ENCODE peak calls at places on chromosomes 13 and 19, in six cellular contexts. One of them, this sample, is unnamed.

GRCh38 chr13:39618546-39618945 is 15.6 kb upstream of the LHFPL6 start:
- DNase-seq in globus pallidus: no peak
- DNase-seq in effector memory CD8-positive, alpha-beta T cell: no peak
- DNase-seq in amniotic stem cell: no peak
- DNase-seq in IMR-90: no peak
- DNase-seq in endothelial cell: no peak
- DNase-seq in this sample: no peak

GRCh38 chr13:80083516-80084085 is 257.3 kb downstream of the SPRY2 start:
- DNase-seq in effector memory CD8-positive, alpha-beta T cell: no peak
- DNase-seq in IMR-90: peak
- DNase-seq in amniotic stem cell: peak
- DNase-seq in globus pallidus: peak
- DNase-seq in endothelial cell: no peak
- DNase-seq in this sample: no peak

GRCh38 chr13:111210945-111211469 is 95.9 kb downstream of the ARHGEF7 start:
- DNase-seq in endothelial cell: no peak
- DNase-seq in effector memory CD8-positive, alpha-beta T cell: no peak
- DNase-seq in globus pallidus: no peak
- DNase-seq in amniotic stem cell: no peak
- DNase-seq in IMR-90: no peak
- DNase-seq in this sample: no peak

GRCh38 chr13:47875206-47875605 is 125.9 kb downstream of the SUCLA2 start:
- DNase-seq in globus pallidus: no peak
- DNase-seq in IMR-90: no peak
- DNase-seq in effector memory CD8-positive, alpha-beta T cell: no peak
- DNase-seq in endothelial cell: no peak
- DNase-seq in amniotic stem cell: no peak
- DNase-seq in this sample: no peak

GRCh38 chr13:110629735-110630134 is 14.4 kb downstream of the NAXD start:
- DNase-seq in amniotic stem cell: no peak
- DNase-seq in endothelial cell: no peak
- DNase-seq in IMR-90: no peak
- DNase-seq in globus pallidus: no peak
- DNase-seq in effector memory CD8-positive, alpha-beta T cell: peak
- DNase-seq in this sample: no peak

GRCh38 chr13:99864627-99864990 is 107.0 kb downstream of the ZIC5 start:
- DNase-seq in globus pallidus: no peak
- DNase-seq in IMR-90: no peak
- DNase-seq in amniotic stem cell: no peak
- DNase-seq in effector memory CD8-positive, alpha-beta T cell: no peak
- DNase-seq in endothelial cell: no peak
- DNase-seq in this sample: no peak

GRCh38 chr13:109273326-109273751 is 513.0 kb downstream of the IRS2 start:
- DNase-seq in amniotic stem cell: no peak
- DNase-seq in effector memory CD8-positive, alpha-beta T cell: no peak
- DNase-seq in endothelial cell: no peak
- DNase-seq in IMR-90: peak
- DNase-seq in globus pallidus: no peak
- DNase-seq in this sample: no peak

GRCh38 chr19:29714953-29715694 is at the start of gene C19orf12:
- DNase-seq in globus pallidus: peak
- DNase-seq in amniotic stem cell: no peak
- DNase-seq in IMR-90: peak
- DNase-seq in effector memory CD8-positive, alpha-beta T cell: no peak
- DNase-seq in endothelial cell: peak
- DNase-seq in this sample: no peak

GRCh38 chr19:45376045-45376724 is 5.8 kb upstream of the ERCC2 start:
- DNase-seq in globus pallidus: no peak
- DNase-seq in IMR-90: peak
- DNase-seq in endothelial cell: no peak
- DNase-seq in effector memory CD8-positive, alpha-beta T cell: no peak
- DNase-seq in amniotic stem cell: peak
- DNase-seq in this sample: peak

GRCh38 chr13:112053744-112054615 is 13.0 kb upstream of the SOX1 start:
- DNase-seq in globus pallidus: no peak
- DNase-seq in effector memory CD8-positive, alpha-beta T cell: no peak
- DNase-seq in amniotic stem cell: no peak
- DNase-seq in endothelial cell: no peak
- DNase-seq in IMR-90: no peak
- DNase-seq in this sample: no peak

GRCh38 chr19:46791944-46792343 is 3.5 kb upstream of the SLC1A5 start:
- DNase-seq in endothelial cell: no peak
- DNase-seq in IMR-90: no peak
- DNase-seq in amniotic stem cell: no peak
- DNase-seq in globus pallidus: no peak
- DNase-seq in effector memory CD8-positive, alpha-beta T cell: no peak
- DNase-seq in this sample: no peak

GRCh38 chr13:103036268-103036667 is 29.9 kb downstream of the SLC10A2 start:
- DNase-seq in IMR-90: no peak
- DNase-seq in amniotic stem cell: no peak
- DNase-seq in effector memory CD8-positive, alpha-beta T cell: no peak
- DNase-seq in globus pallidus: no peak
- DNase-seq in endothelial cell: no peak
- DNase-seq in this sample: no peak

GRCh38 chr19:23410155-23410554 is 14.9 kb upstream of the ZNF91 start:
- DNase-seq in globus pallidus: no peak
- DNase-seq in IMR-90: no peak
- DNase-seq in effector memory CD8-positive, alpha-beta T cell: no peak
- DNase-seq in endothelial cell: no peak
- DNase-seq in amniotic stem cell: no peak
- DNase-seq in this sample: no peak

GRCh38 chr13:44197791-44198770 is 175.5 kb upstream of the SERP2 start:
- DNase-seq in amniotic stem cell: no peak
- DNase-seq in IMR-90: peak
- DNase-seq in effector memory CD8-positive, alpha-beta T cell: no peak
- DNase-seq in globus pallidus: no peak
- DNase-seq in endothelial cell: no peak
- DNase-seq in this sample: no peak

GRCh38 chr13:43948059-43948458 is 68.4 kb downstream of the LACC1 start:
- DNase-seq in amniotic stem cell: no peak
- DNase-seq in globus pallidus: no peak
- DNase-seq in endothelial cell: no peak
- DNase-seq in effector memory CD8-positive, alpha-beta T cell: no peak
- DNase-seq in IMR-90: no peak
- DNase-seq in this sample: no peak

GRCh38 chr19:52453324-52454094 is at the start of gene ZNF578:
- DNase-seq in endothelial cell: no peak
- DNase-seq in amniotic stem cell: peak
- DNase-seq in globus pallidus: peak
- DNase-seq in IMR-90: peak
- DNase-seq in effector memory CD8-positive, alpha-beta T cell: peak
- DNase-seq in this sample: peak

GRCh38 chr19:49862411-49863253 is 4.7 kb downstream of the PNKP start:
- DNase-seq in IMR-90: no peak
- DNase-seq in endothelial cell: peak
- DNase-seq in effector memory CD8-positive, alpha-beta T cell: no peak
- DNase-seq in amniotic stem cell: no peak
- DNase-seq in globus pallidus: no peak
- DNase-seq in this sample: no peak

GRCh38 chr13:113591750-113592149 is 7.2 kb downstream of the TFDP1 start:
- DNase-seq in IMR-90: no peak
- DNase-seq in amniotic stem cell: no peak
- DNase-seq in effector memory CD8-positive, alpha-beta T cell: no peak
- DNase-seq in endothelial cell: no peak
- DNase-seq in globus pallidus: no peak
- DNase-seq in this sample: no peak

GRCh38 chr13:79589605-79590511 is 108.9 kb downstream of the NDFIP2 start:
- DNase-seq in effector memory CD8-positive, alpha-beta T cell: no peak
- DNase-seq in globus pallidus: no peak
- DNase-seq in amniotic stem cell: no peak
- DNase-seq in endothelial cell: no peak
- DNase-seq in IMR-90: no peak
- DNase-seq in this sample: no peak

GRCh38 chr13:76885203-76886004 is 801 bp downstream of the KCTD12 start:
- DNase-seq in IMR-90: peak
- DNase-seq in effector memory CD8-positive, alpha-beta T cell: peak
- DNase-seq in amniotic stem cell: peak
- DNase-seq in endothelial cell: peak
- DNase-seq in globus pallidus: no peak
- DNase-seq in this sample: peak

GRCh38 chr13:91397595-91397994 is 826 bp upstream of the GPC5 start:
- DNase-seq in endothelial cell: no peak
- DNase-seq in amniotic stem cell: no peak
- DNase-seq in effector memory CD8-positive, alpha-beta T cell: no peak
- DNase-seq in IMR-90: no peak
- DNase-seq in globus pallidus: no peak
- DNase-seq in this sample: no peak

GRCh38 chr13:106377341-106377740 is 158.1 kb downstream of the EFNB2 start:
- DNase-seq in amniotic stem cell: no peak
- DNase-seq in endothelial cell: no peak
- DNase-seq in IMR-90: no peak
- DNase-seq in effector memory CD8-positive, alpha-beta T cell: no peak
- DNase-seq in globus pallidus: no peak
- DNase-seq in this sample: no peak

GRCh38 chr13:40518481-40518882 is 148.0 kb downstream of the FOXO1 start:
- DNase-seq in endothelial cell: no peak
- DNase-seq in effector memory CD8-positive, alpha-beta T cell: peak
- DNase-seq in amniotic stem cell: no peak
- DNase-seq in IMR-90: no peak
- DNase-seq in globus pallidus: no peak
- DNase-seq in this sample: no peak

GRCh38 chr13:31909889-31910551 is 121.6 kb upstream of the FRY start:
- DNase-seq in IMR-90: peak
- DNase-seq in effector memory CD8-positive, alpha-beta T cell: peak
- DNase-seq in globus pallidus: peak
- DNase-seq in amniotic stem cell: peak
- DNase-seq in endothelial cell: peak
- DNase-seq in this sample: peak

This sample was measured in NT2/D1.